ENCODE peak calls at places on chromosomes 7 and 10, in six cellular contexts. One of them, this sample, is unnamed.

GRCh38 chr10:70590663-70591416 is 11.7 kb downstream of the PRF1 start:
- DNase-seq in fibroblast of lung: no peak
- DNase-seq in progenitor cell of endocrine pancreas: no peak
- DNase-seq in dorsolateral prefrontal cortex: no peak
- DNase-seq in GM23338: no peak
- DNase-seq in HFFc6: no peak
- DNase-seq in this sample: no peak

GRCh38 chr10:83374741-83375140 is 764.6 kb upstream of the GHITM start:
- DNase-seq in fibroblast of lung: no peak
- DNase-seq in progenitor cell of endocrine pancreas: no peak
- DNase-seq in dorsolateral prefrontal cortex: no peak
- DNase-seq in GM23338: no peak
- DNase-seq in HFFc6: no peak
- DNase-seq in this sample: no peak

GRCh38 chr7:158275711-158276413 is 311.8 kb downstream of the PTPRN2 start:
- DNase-seq in fibroblast of lung: no peak
- DNase-seq in progenitor cell of endocrine pancreas: no peak
- DNase-seq in dorsolateral prefrontal cortex: no peak
- DNase-seq in GM23338: no peak
- DNase-seq in HFFc6: no peak
- DNase-seq in this sample: no peak

GRCh38 chr10:130018253-130018652 is 54.2 kb upstream of the EBF3 start:
- DNase-seq in fibroblast of lung: no peak
- DNase-seq in progenitor cell of endocrine pancreas: no peak
- DNase-seq in dorsolateral prefrontal cortex: no peak
- DNase-seq in GM23338: no peak
- DNase-seq in HFFc6: peak
- DNase-seq in this sample: peak

GRCh38 chr10:97800474-97800873 is 28.7 kb upstream of the SFRP5 start:
- DNase-seq in fibroblast of lung: no peak
- DNase-seq in progenitor cell of endocrine pancreas: no peak
- DNase-seq in dorsolateral prefrontal cortex: no peak
- DNase-seq in GM23338: no peak
- DNase-seq in HFFc6: no peak
- DNase-seq in this sample: no peak

GRCh38 chr10:96288151-96288621 is 16.0 kb upstream of the DNTT start:
- DNase-seq in fibroblast of lung: no peak
- DNase-seq in progenitor cell of endocrine pancreas: no peak
- DNase-seq in dorsolateral prefrontal cortex: no peak
- DNase-seq in GM23338: no peak
- DNase-seq in HFFc6: no peak
- DNase-seq in this sample: no peak

GRCh38 chr7:85764034-85764433 is 577.2 kb upstream of the SEMA3D start:
- DNase-seq in fibroblast of lung: no peak
- DNase-seq in progenitor cell of endocrine pancreas: no peak
- DNase-seq in dorsolateral prefrontal cortex: no peak
- DNase-seq in GM23338: no peak
- DNase-seq in HFFc6: no peak
- DNase-seq in this sample: no peak

GRCh38 chr7:142459557-142459963 is 201.7 kb upstream of the PRSS58 start:
- DNase-seq in fibroblast of lung: peak
- DNase-seq in progenitor cell of endocrine pancreas: no peak
- DNase-seq in dorsolateral prefrontal cortex: no peak
- DNase-seq in GM23338: peak
- DNase-seq in HFFc6: peak
- DNase-seq in this sample: peak

GRCh38 chr10:44976352-44977198 is 2.0 kb downstream of the DEPP1 start:
- DNase-seq in fibroblast of lung: no peak
- DNase-seq in progenitor cell of endocrine pancreas: no peak
- DNase-seq in dorsolateral prefrontal cortex: no peak
- DNase-seq in GM23338: no peak
- DNase-seq in HFFc6: no peak
- DNase-seq in this sample: no peak

GRCh38 chr10:97518601-97519043 is 19.9 kb downstream of the UBTD1 start:
- DNase-seq in fibroblast of lung: peak
- DNase-seq in progenitor cell of endocrine pancreas: no peak
- DNase-seq in dorsolateral prefrontal cortex: no peak
- DNase-seq in GM23338: no peak
- DNase-seq in HFFc6: peak
- DNase-seq in this sample: no peak

GRCh38 chr10:316390-316789 is 181.1 kb downstream of the ZMYND11 start:
- DNase-seq in fibroblast of lung: no peak
- DNase-seq in progenitor cell of endocrine pancreas: no peak
- DNase-seq in dorsolateral prefrontal cortex: no peak
- DNase-seq in GM23338: no peak
- DNase-seq in HFFc6: no peak
- DNase-seq in this sample: no peak

GRCh38 chr7:36076073-36076472 is 77.0 kb upstream of the EEPD1 start:
- DNase-seq in fibroblast of lung: no peak
- DNase-seq in progenitor cell of endocrine pancreas: no peak
- DNase-seq in dorsolateral prefrontal cortex: no peak
- DNase-seq in GM23338: no peak
- DNase-seq in HFFc6: no peak
- DNase-seq in this sample: no peak

GRCh38 chr10:119652361-119652760 is 1.2 kb downstream of the BAG3 start:
- DNase-seq in fibroblast of lung: peak
- DNase-seq in progenitor cell of endocrine pancreas: no peak
- DNase-seq in dorsolateral prefrontal cortex: no peak
- DNase-seq in GM23338: no peak
- DNase-seq in HFFc6: peak
- DNase-seq in this sample: peak

GRCh38 chr10:58531084-58531695 is 18.5 kb downstream of the BICC1 start:
- DNase-seq in fibroblast of lung: peak
- DNase-seq in progenitor cell of endocrine pancreas: peak
- DNase-seq in dorsolateral prefrontal cortex: no peak
- DNase-seq in GM23338: peak
- DNase-seq in HFFc6: peak
- DNase-seq in this sample: peak

GRCh38 chr7:105097619-105098018 is 83.6 kb downstream of the KMT2E start:
- DNase-seq in fibroblast of lung: peak
- DNase-seq in progenitor cell of endocrine pancreas: no peak
- DNase-seq in dorsolateral prefrontal cortex: no peak
- DNase-seq in GM23338: no peak
- DNase-seq in HFFc6: peak
- DNase-seq in this sample: peak

GRCh38 chr7:102978280-102978679 is 65.5 kb downstream of the LRRC17 start:
- DNase-seq in fibroblast of lung: peak
- DNase-seq in progenitor cell of endocrine pancreas: no peak
- DNase-seq in dorsolateral prefrontal cortex: no peak
- DNase-seq in GM23338: peak
- DNase-seq in HFFc6: peak
- DNase-seq in this sample: peak

GRCh38 chr10:23035569-23035968 is 59.8 kb upstream of the MSRB2 start:
- DNase-seq in fibroblast of lung: no peak
- DNase-seq in progenitor cell of endocrine pancreas: no peak
- DNase-seq in dorsolateral prefrontal cortex: no peak
- DNase-seq in GM23338: peak
- DNase-seq in HFFc6: no peak
- DNase-seq in this sample: peak

GRCh38 chr10:52212062-52212461 is 102.0 kb upstream of the DKK1 start:
- DNase-seq in fibroblast of lung: peak
- DNase-seq in progenitor cell of endocrine pancreas: no peak
- DNase-seq in dorsolateral prefrontal cortex: no peak
- DNase-seq in GM23338: peak
- DNase-seq in HFFc6: no peak
- DNase-seq in this sample: no peak

GRCh38 chr10:25561761-25562160 is 372.3 kb upstream of the MYO3A start:
- DNase-seq in fibroblast of lung: no peak
- DNase-seq in progenitor cell of endocrine pancreas: no peak
- DNase-seq in dorsolateral prefrontal cortex: no peak
- DNase-seq in GM23338: no peak
- DNase-seq in HFFc6: no peak
- DNase-seq in this sample: no peak

GRCh38 chr7:151226875-151227782 is at the start of gene ABCF2:
- DNase-seq in fibroblast of lung: peak
- DNase-seq in progenitor cell of endocrine pancreas: peak
- DNase-seq in dorsolateral prefrontal cortex: peak
- DNase-seq in GM23338: peak
- DNase-seq in HFFc6: peak
- DNase-seq in this sample: peak

GRCh38 chr7:151228024-151228866 is 1.2 kb upstream of the ABCF2 start:
- DNase-seq in fibroblast of lung: no peak
- DNase-seq in progenitor cell of endocrine pancreas: no peak
- DNase-seq in dorsolateral prefrontal cortex: no peak
- DNase-seq in GM23338: no peak
- DNase-seq in HFFc6: no peak
- DNase-seq in this sample: no peak

GRCh38 chr7:151226560-151226874 is 488 bp downstream of the ABCF2 start:
- DNase-seq in fibroblast of lung: no peak
- DNase-seq in progenitor cell of endocrine pancreas: no peak
- DNase-seq in dorsolateral prefrontal cortex: no peak
- DNase-seq in GM23338: no peak
- DNase-seq in HFFc6: no peak
- DNase-seq in this sample: no peak

GRCh38 chr7:151225948-151226510 is 976 bp downstream of the ABCF2 start:
- DNase-seq in fibroblast of lung: peak
- DNase-seq in progenitor cell of endocrine pancreas: no peak
- DNase-seq in dorsolateral prefrontal cortex: no peak
- DNase-seq in GM23338: no peak
- DNase-seq in HFFc6: no peak
- DNase-seq in this sample: peak

GRCh38 chr7:151223728-151224127 is 3.3 kb downstream of the ABCF2 start:
- DNase-seq in fibroblast of lung: no peak
- DNase-seq in progenitor cell of endocrine pancreas: no peak
- DNase-seq in dorsolateral prefrontal cortex: no peak
- DNase-seq in GM23338: no peak
- DNase-seq in HFFc6: no peak
- DNase-seq in this sample: no peak
- TF ChIP-seq CTCF in fibroblast of lung: no peak
- TF ChIP-seq CTCF in progenitor cell of endocrine pancreas: no peak
- TF ChIP-seq CTCF in dorsolateral prefrontal cortex: no peak
- TF ChIP-seq CTCF in GM23338: no peak
- TF ChIP-seq CTCF in HFFc6: no peak
- TF ChIP-seq CTCF in this sample: no peak

GRCh38 chr10:13784067-13784466 is 197.3 kb downstream of the PRPF18 start:
- DNase-seq in fibroblast of lung: peak
- DNase-seq in progenitor cell of endocrine pancreas: no peak
- DNase-seq in dorsolateral prefrontal cortex: no peak
- DNase-seq in GM23338: peak
- DNase-seq in HFFc6: peak
- DNase-seq in this sample: peak
- TF ChIP-seq CTCF in fibroblast of lung: peak
- TF ChIP-seq CTCF in progenitor cell of endocrine pancreas: peak
- TF ChIP-seq CTCF in dorsolateral prefrontal cortex: no peak
- TF ChIP-seq CTCF in GM23338: peak
- TF ChIP-seq CTCF in HFFc6: peak
- TF ChIP-seq CTCF in this sample: peak

GRCh38 chr10:15719899-15720634 is at the start of gene ITGA8:
- DNase-seq in fibroblast of lung: peak
- DNase-seq in progenitor cell of endocrine pancreas: no peak
- DNase-seq in dorsolateral prefrontal cortex: no peak
- DNase-seq in GM23338: peak
- DNase-seq in HFFc6: no peak
- DNase-seq in this sample: no peak
- TF ChIP-seq CTCF in fibroblast of lung: peak
- TF ChIP-seq CTCF in progenitor cell of endocrine pancreas: peak
- TF ChIP-seq CTCF in dorsolateral prefrontal cortex: peak
- TF ChIP-seq CTCF in GM23338: peak
- TF ChIP-seq CTCF in HFFc6: peak
- TF ChIP-seq CTCF in this sample: no peak

GRCh38 chr10:116486774-116487448 is 58.8 kb upstream of the PNLIP start:
- DNase-seq in fibroblast of lung: no peak
- DNase-seq in progenitor cell of endocrine pancreas: no peak
- DNase-seq in dorsolateral prefrontal cortex: no peak
- DNase-seq in GM23338: no peak
- DNase-seq in HFFc6: no peak
- DNase-seq in this sample: no peak

DNA sequence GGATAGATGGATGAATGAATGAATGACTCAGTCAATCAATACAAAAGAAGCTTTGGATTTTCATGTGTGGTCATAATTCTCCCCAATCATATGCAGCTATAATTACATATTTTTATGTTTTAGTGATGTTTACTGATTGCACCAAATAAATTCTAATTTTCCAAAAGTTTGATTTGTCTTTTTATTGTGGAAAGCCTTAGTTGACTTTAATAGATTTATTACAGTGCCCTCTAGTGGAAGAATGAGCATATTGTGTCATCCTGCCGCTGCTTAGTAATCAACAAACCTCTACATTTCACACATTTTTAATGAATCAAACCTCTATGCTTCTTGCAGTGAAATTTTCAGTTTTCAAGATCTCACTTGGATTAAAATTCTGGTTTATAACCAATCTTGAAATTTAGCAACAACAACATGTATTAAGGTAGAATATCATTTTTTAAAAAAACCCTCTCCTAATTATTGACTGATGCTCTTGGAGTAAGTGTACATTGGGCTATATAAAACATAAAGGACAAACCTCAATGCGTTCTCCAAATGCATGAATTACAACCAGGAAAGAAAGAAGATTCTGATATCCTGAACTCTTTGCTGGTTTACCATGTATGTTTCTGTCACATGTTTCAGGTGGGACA is 55.6 kb upstream of the PNLIP start:
- DNase-seq in fibroblast of lung: peak
- DNase-seq in progenitor cell of endocrine pancreas: no peak
- DNase-seq in dorsolateral prefrontal cortex: no peak
- DNase-seq in GM23338: peak
- DNase-seq in HFFc6: peak
- DNase-seq in this sample: peak
- TF ChIP-seq CTCF in fibroblast of lung: peak
- TF ChIP-seq CTCF in progenitor cell of endocrine pancreas: peak
- TF ChIP-seq CTCF in dorsolateral prefrontal cortex: peak
- TF ChIP-seq CTCF in GM23338: peak
- TF ChIP-seq CTCF in HFFc6: peak
- TF ChIP-seq CTCF in this sample: peak

GRCh38 chr7:20116869-20117268 is 100.3 kb downstream of the MACC1 start:
- DNase-seq in fibroblast of lung: no peak
- DNase-seq in progenitor cell of endocrine pancreas: no peak
- DNase-seq in dorsolateral prefrontal cortex: no peak
- DNase-seq in GM23338: peak
- DNase-seq in HFFc6: no peak
- DNase-seq in this sample: no peak

GRCh38 chr7:20113423-20114027 is 103.7 kb downstream of the MACC1 start:
- DNase-seq in fibroblast of lung: no peak
- DNase-seq in progenitor cell of endocrine pancreas: no peak
- DNase-seq in dorsolateral prefrontal cortex: no peak
- DNase-seq in GM23338: no peak
- DNase-seq in HFFc6: no peak
- DNase-seq in this sample: no peak

GRCh38 chr7:20111821-20112542 is 105.2 kb downstream of the MACC1 start:
- DNase-seq in fibroblast of lung: no peak
- DNase-seq in progenitor cell of endocrine pancreas: no peak
- DNase-seq in dorsolateral prefrontal cortex: no peak
- DNase-seq in GM23338: no peak
- DNase-seq in HFFc6: no peak
- DNase-seq in this sample: no peak

GRCh38 chr7:20112646-20113045 is 104.5 kb downstream of the MACC1 start:
- DNase-seq in fibroblast of lung: no peak
- DNase-seq in progenitor cell of endocrine pancreas: no peak
- DNase-seq in dorsolateral prefrontal cortex: no peak
- DNase-seq in GM23338: peak
- DNase-seq in HFFc6: no peak
- DNase-seq in this sample: no peak

GRCh38 chr7:20114463-20114862 is 102.7 kb downstream of the MACC1 start:
- DNase-seq in fibroblast of lung: peak
- DNase-seq in progenitor cell of endocrine pancreas: no peak
- DNase-seq in dorsolateral prefrontal cortex: no peak
- DNase-seq in GM23338: peak
- DNase-seq in HFFc6: no peak
- DNase-seq in this sample: no peak
- TF ChIP-seq CTCF in fibroblast of lung: no peak
- TF ChIP-seq CTCF in progenitor cell of endocrine pancreas: no peak
- TF ChIP-seq CTCF in dorsolateral prefrontal cortex: no peak
- TF ChIP-seq CTCF in GM23338: no peak
- TF ChIP-seq CTCF in HFFc6: no peak
- TF ChIP-seq CTCF in this sample: no peak

GRCh38 chr10:110498982-110499795 is 1.5 kb downstream of the DUSP5 start:
- DNase-seq in fibroblast of lung: peak
- DNase-seq in progenitor cell of endocrine pancreas: no peak
- DNase-seq in dorsolateral prefrontal cortex: no peak
- DNase-seq in GM23338: peak
- DNase-seq in HFFc6: peak
- DNase-seq in this sample: peak
- TF ChIP-seq CTCF in fibroblast of lung: peak
- TF ChIP-seq CTCF in progenitor cell of endocrine pancreas: peak
- TF ChIP-seq CTCF in dorsolateral prefrontal cortex: no peak
- TF ChIP-seq CTCF in GM23338: no peak
- TF ChIP-seq CTCF in HFFc6: peak
- TF ChIP-seq CTCF in this sample: peak

This sample was measured in MCF 10A.